ENCODE peak calls at places on chromosomes 5 and 9, in four cellular contexts. V is endothelial cell; B is CD4-positive, alpha-beta T cell; J is HCT116. H is an unnamed sample.
A peak's percentile ranks its signal among the peaks of the same experiment; 100 is the strongest.

GRCh38 chr5:122773615-122774014 is 1.3 kb upstream of the SNX2 start:
- DNase-seq in J (no peak), V (no peak), B (no peak), H (no peak)

GRCh38 chr9:94068257-94068656 is 16.0 kb upstream of the PTPDC1 start:
- DNase-seq in J (no peak), V (no peak), B (no peak), H (no peak)

GRCh38 chr9:77800924-77801551 is 152.9 kb upstream of the GNA14 start:
- DNase-seq in J (no peak), B (no peak), V (no peak), H (no peak)

GRCh38 chr5:142387022-142387682 is 62.3 kb upstream of the SPRY4 start:
- DNase-seq in J (no peak), V (no peak), B (no peak), H (no peak)

GRCh38 chr5:171946382-171946781 is 60.1 kb downstream of the FBXW11 start:
- DNase-seq in J (no peak), B (no peak), V (no peak), H (no peak)

GRCh38 chr5:78549043-78549442 is 99.5 kb downstream of the LHFPL2 start:
- DNase-seq in V (no peak), B (no peak), J (no peak), H (no peak)

GRCh38 chr5:5777013-5777412 is 354.5 kb downstream of the ICE1 start:
- DNase-seq in B (no peak), V (no peak), J (no peak), H (no peak)

GRCh38 chr5:6427689-6428088 is 21.0 kb upstream of the UBE2QL1 start:
- DNase-seq in J (no peak), V (no peak), B (no peak), H (no peak)

GRCh38 chr5:40383719-40384651 is 295.7 kb upstream of the PTGER4 start:
- DNase-seq in B (no peak), V (no peak), J (no peak), H (no peak)

GRCh38 chr9:109766351-109766750 is 13.6 kb upstream of the PALM2AKAP2 start:
- DNase-seq in J (no peak), V (no peak), B (no peak), H (peak; percentile 82)

GRCh38 chr9:120650352-120650751 is 63.9 kb downstream of the MEGF9 start:
- DNase-seq in V (no peak), J (no peak), B (no peak), H (no peak)

GRCh38 chr5:50794812-50795211 is 128.4 kb downstream of the PARP8 start:
- DNase-seq in J (no peak), B (no peak), V (no peak), H (no peak)

GRCh38 chr5:133669472-133669871 is 57.1 kb upstream of the FSTL4 start:
- DNase-seq in V (no peak), B (no peak), J (no peak), H (no peak)

GRCh38 chr9:137878146-137878941 is 762 bp downstream of the CACNA1B start:
- DNase-seq in B (no peak), J (no peak), V (peak; percentile 91), H (no peak)

GRCh38 chr9:133715295-133715865 is 22.8 kb downstream of the SARDH start:
- DNase-seq in V (no peak), B (no peak), J (no peak), H (no peak)

GRCh38 chr9:133716564-133717112 is 21.5 kb downstream of the SARDH start:
- DNase-seq in B (no peak), J (no peak), V (peak; percentile 2), H (no peak)

GRCh38 chr9:133714606-133715294 is 23.4 kb downstream of the SARDH start:
- DNase-seq in V (peak; percentile 2), B (no peak), J (no peak), H (no peak)

GRCh38 chr9:133717113-133718031 is 20.8 kb downstream of the SARDH start:
- DNase-seq in V (peak; percentile 2), J (no peak), B (no peak), H (no peak)

DNA sequence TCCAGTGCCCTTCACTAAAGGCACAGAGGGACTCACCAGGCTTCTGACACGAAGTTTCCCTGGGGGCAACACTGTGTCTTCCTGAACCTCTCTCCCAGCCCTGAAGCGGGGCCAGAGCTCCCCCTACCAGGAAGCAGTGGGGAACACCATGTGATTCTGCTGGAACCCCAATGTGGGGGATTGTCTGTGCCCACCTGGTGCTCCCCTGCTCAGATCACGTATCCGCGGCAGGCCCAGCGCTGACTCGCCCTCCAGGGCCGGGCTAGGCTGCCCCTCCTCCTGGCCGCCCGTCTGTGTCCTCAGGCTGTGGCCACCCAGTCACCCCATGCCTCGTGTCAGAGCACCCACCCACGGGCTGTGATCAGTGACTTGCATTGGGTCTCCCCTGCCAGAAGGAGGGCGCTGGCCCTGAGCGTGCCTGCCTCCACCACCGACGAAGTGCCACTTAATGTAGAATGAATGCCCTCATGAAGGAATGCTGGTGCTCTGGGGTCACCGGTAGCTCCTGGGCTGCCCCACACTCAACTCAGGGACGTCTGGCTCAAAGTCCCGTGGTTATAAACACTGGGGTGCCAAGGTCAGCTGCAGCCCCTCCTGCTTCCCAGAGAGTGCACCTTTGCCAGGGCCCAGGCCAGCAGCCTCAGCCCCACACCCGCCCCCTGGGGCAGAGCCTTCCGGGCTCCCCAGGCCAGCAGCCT is 22.1 kb downstream of the SARDH start:
- DNase-seq in B (no peak), J (no peak), V (peak; percentile 38), H (no peak)
- TF ChIP-seq CTCF in B (peak; percentile 69), J (peak; percentile 35), V (no peak), H (peak; percentile 21)

GRCh38 chr9:122132539-122132938 is 27.0 kb downstream of the NDUFA8 start:
- DNase-seq in V (no peak), J (no peak), B (no peak), H (no peak)

GRCh38 chr9:122133263-122133983 is 26.2 kb downstream of the NDUFA8 start:
- DNase-seq in J (no peak), V (peak; percentile 34), B (no peak), H (no peak)

GRCh38 chr9:122129969-122130368 is 29.6 kb downstream of the NDUFA8 start:
- DNase-seq in B (no peak), V (no peak), J (no peak), H (no peak)

GRCh38 chr9:122130837-122131236 is 28.7 kb downstream of the NDUFA8 start:
- DNase-seq in B (no peak), V (no peak), J (no peak), H (no peak)

DNA sequence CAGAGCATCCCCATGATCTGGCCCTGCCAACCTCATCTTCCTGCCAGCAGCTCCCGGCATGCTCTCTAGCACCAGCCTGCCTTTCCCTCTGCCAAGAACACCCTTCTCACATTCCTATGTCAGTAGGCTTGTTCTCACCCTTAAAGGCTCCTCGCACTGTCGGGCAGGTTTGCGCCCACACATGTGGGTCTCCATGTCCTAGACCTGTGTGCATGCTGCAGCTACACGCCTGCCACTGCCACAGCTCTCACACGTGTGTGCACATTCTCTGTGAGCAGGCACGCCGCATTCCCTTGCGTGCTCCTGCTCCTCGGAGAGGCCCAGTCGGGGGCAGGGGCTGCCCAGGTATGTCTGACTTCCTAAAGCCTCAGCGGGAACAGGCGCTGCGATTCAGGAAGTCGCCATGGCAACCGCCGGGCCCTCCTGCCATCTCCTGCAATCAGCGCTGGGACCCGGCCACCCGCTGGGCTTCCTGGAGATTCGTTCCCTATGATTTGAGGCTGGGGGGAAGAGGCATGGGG is 28.1 kb downstream of the NDUFA8 start:
- DNase-seq in B (no peak), J (no peak), V (peak; percentile 62), H (no peak)
- TF ChIP-seq CTCF in B (no peak), J (no peak), V (no peak), H (no peak)

GRCh38 chr9:134186471-134187109 is 22.2 kb upstream of the RNU6ATAC start:
- DNase-seq in J (no peak), V (no peak), B (no peak), H (no peak)

GRCh38 chr9:134187821-134188420 is 23.6 kb upstream of the RNU6ATAC start:
- DNase-seq in J (no peak), V (no peak), B (no peak), H (no peak)

GRCh38 chr9:134187110-134187531 is 22.8 kb upstream of the RNU6ATAC start:
- DNase-seq in B (no peak), J (no peak), V (no peak), H (no peak)

GRCh38 chr9:134182554-134183219 is 18.3 kb upstream of the RNU6ATAC start:
- DNase-seq in B (no peak), J (peak; percentile 16), V (no peak), H (no peak)

GRCh38 chr9:134185536-134186011 is 21.2 kb upstream of the RNU6ATAC start:
- DNase-seq in J (no peak), B (no peak), V (no peak), H (no peak)
- TF ChIP-seq CTCF in J (no peak), B (no peak), V (no peak), H (no peak)

DNA sequence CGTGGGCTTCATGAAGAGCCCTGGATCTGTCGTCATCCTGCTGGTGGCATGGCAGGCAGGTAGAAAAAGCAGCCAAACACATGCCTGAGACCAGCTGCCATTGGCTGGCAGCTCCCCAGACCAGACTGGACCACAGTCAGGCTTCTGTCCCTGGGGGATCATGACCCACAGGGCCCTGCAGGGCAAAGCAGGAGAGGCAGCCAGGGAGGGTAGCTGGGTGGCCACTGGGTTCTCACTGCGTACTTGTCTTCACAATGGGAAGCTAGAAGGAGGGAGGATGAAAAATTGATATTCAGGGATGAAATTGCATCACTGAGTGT is 67.8 kb upstream of the GARNL3 start:
- DNase-seq in B (no peak), J (no peak), V (no peak), H (no peak)
- TF ChIP-seq CTCF in B (no peak), J (no peak), V (no peak), H (no peak)

DNA sequence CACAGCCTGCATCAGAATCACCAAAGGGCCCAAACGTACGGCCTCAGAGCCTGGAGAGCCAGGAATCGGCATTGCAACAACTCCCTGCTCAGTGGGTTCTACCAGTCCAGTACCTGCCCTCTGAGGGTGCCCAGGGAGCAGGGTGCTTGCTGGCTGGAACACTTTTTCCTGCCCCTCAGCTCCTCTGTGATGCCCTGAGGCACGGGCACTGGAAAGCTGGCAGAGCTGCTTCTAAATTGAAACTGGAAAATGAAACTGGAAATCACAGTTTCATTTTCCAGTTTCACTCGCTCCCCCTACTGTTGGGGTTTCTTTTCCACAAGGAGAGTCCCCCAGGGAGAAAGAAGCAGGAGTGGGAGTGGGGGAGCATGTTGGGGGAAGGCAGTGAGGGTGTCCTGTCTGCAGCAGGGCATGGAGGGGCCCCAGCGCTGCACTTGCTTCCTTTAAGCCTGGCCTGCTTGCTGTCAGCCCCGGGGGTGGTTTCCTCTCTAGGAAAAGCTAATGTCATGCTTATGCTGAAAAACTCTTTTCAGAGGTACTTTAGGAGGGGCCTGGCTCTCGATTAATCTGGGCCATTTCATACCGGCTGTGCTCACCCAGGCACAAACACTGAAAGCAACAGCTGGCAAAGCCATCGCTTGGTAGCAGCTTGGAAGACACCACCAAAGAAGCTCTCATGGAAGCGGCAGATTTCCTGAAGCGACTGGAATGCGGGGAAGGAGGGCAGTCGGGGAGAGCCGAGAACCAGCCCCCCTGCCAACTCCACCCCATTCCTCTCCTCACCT is 26.2 kb downstream of the IRF1 start:
- DNase-seq in V (no peak), J (no peak), B (no peak), H (no peak)
- TF ChIP-seq CTCF in V (no peak), J (no peak), B (no peak), H (peak; percentile 43)

H was measured in AG09319.